ENCODE peak calls at places on chromosome 13, in ten cellular contexts. One of them, this sample, is unnamed. For H3K27me3 and H3K36me3, the result is how much of the 10 kb centered on the place peaks cover.

GRCh38 chr13:76792680-76793334 is 93.4 kb downstream of the KCTD12 start:
- DNase-seq in thoracic aorta: no peak
- DNase-seq in tibial artery: no peak
- DNase-seq in IMR-90: peak
- DNase-seq in HCT116: no peak
- DNase-seq in cardiac muscle cell: peak
- DNase-seq in pancreas: peak
- DNase-seq in tibial nerve: peak
- DNase-seq in osteoblast: peak
- DNase-seq in Peyer's patch: no peak
- DNase-seq in this sample: no peak

GRCh38 chr13:87087741-87088140 is 583.4 kb upstream of the SLITRK5 start:
- DNase-seq in thoracic aorta: no peak
- DNase-seq in tibial nerve: no peak
- DNase-seq in IMR-90: peak
- DNase-seq in pancreas: no peak
- DNase-seq in tibial artery: no peak
- DNase-seq in HCT116: no peak
- DNase-seq in Peyer's patch: no peak
- DNase-seq in cardiac muscle cell: peak
- DNase-seq in osteoblast: no peak
- DNase-seq in this sample: no peak

GRCh38 chr13:74290324-74290773 is 156.1 kb upstream of the KLF12 start:
- DNase-seq in IMR-90: peak
- DNase-seq in thoracic aorta: no peak
- DNase-seq in cardiac muscle cell: peak
- DNase-seq in osteoblast: peak
- DNase-seq in HCT116: peak
- DNase-seq in tibial artery: no peak
- DNase-seq in tibial nerve: no peak
- DNase-seq in Peyer's patch: no peak
- DNase-seq in pancreas: peak
- DNase-seq in this sample: peak

GRCh38 chr13:40508767-40509342 is 157.6 kb downstream of the FOXO1 start:
- DNase-seq in Peyer's patch: no peak
- DNase-seq in pancreas: no peak
- DNase-seq in tibial nerve: no peak
- DNase-seq in tibial artery: no peak
- DNase-seq in IMR-90: no peak
- DNase-seq in osteoblast: no peak
- DNase-seq in HCT116: no peak
- DNase-seq in cardiac muscle cell: no peak
- DNase-seq in thoracic aorta: no peak
- DNase-seq in this sample: no peak

GRCh38 chr13:23447927-23448326 is 14.4 kb upstream of the SACS start:
- DNase-seq in cardiac muscle cell: peak
- DNase-seq in thoracic aorta: no peak
- DNase-seq in Peyer's patch: no peak
- DNase-seq in pancreas: no peak
- DNase-seq in IMR-90: peak
- DNase-seq in tibial artery: no peak
- DNase-seq in osteoblast: no peak
- DNase-seq in tibial nerve: no peak
- DNase-seq in HCT116: no peak
- DNase-seq in this sample: no peak

GRCh38 chr13:33761744-33762143 is 56.2 kb upstream of the RFC3 start:
- DNase-seq in osteoblast: peak
- DNase-seq in Peyer's patch: no peak
- DNase-seq in tibial nerve: no peak
- DNase-seq in IMR-90: no peak
- DNase-seq in cardiac muscle cell: peak
- DNase-seq in pancreas: no peak
- DNase-seq in thoracic aorta: no peak
- DNase-seq in tibial artery: no peak
- DNase-seq in HCT116: peak
- DNase-seq in this sample: peak

GRCh38 chr13:45439000-45439399 is 20.8 kb upstream of the SLC25A30 start:
- DNase-seq in thoracic aorta: no peak
- DNase-seq in osteoblast: no peak
- DNase-seq in HCT116: no peak
- DNase-seq in Peyer's patch: no peak
- DNase-seq in tibial nerve: no peak
- DNase-seq in cardiac muscle cell: no peak
- DNase-seq in IMR-90: no peak
- DNase-seq in tibial artery: no peak
- DNase-seq in pancreas: no peak
- DNase-seq in this sample: no peak

GRCh38 chr13:102970542-102970941 is 95.7 kb downstream of the SLC10A2 start:
- DNase-seq in osteoblast: no peak
- DNase-seq in tibial artery: no peak
- DNase-seq in cardiac muscle cell: no peak
- DNase-seq in pancreas: no peak
- DNase-seq in Peyer's patch: no peak
- DNase-seq in tibial nerve: no peak
- DNase-seq in IMR-90: no peak
- DNase-seq in thoracic aorta: no peak
- DNase-seq in HCT116: no peak
- DNase-seq in this sample: no peak

DNA sequence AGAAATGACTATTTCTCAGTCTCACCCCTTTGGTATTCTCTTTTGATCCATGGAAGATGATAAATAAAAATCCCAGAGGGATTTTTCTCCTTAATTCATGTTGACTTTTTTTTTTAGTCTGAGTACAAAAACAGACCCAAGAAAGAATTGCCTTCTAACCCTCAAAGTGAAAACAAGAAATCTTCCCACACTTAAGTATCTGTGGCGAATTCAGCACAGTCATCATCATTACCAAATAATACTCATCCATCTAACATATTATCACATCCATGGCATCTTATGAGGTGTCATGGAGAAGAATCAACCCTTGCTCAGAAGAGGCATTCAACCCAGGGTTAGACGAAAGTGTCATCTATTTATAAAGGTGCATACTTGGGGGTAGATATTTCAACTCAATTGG is 102.0 kb downstream of the FLT1 start:
- DNase-seq in Peyer's patch: no peak
- DNase-seq in HCT116: no peak
- DNase-seq in IMR-90: no peak
- DNase-seq in cardiac muscle cell: no peak
- DNase-seq in thoracic aorta: no peak
- DNase-seq in tibial nerve: no peak
- DNase-seq in osteoblast: no peak
- DNase-seq in tibial artery: no peak
- DNase-seq in pancreas: no peak
- DNase-seq in this sample: no peak
- H3K27me3 ChIP-seq in Peyer's patch: under half
- H3K27me3 ChIP-seq in HCT116: under half
- H3K27me3 ChIP-seq in IMR-90: under half
- H3K27me3 ChIP-seq in cardiac muscle cell: under half
- H3K27me3 ChIP-seq in thoracic aorta: under half
- H3K27me3 ChIP-seq in tibial nerve: under half
- H3K27me3 ChIP-seq in osteoblast: under half
- H3K27me3 ChIP-seq in tibial artery: under half
- H3K27me3 ChIP-seq in pancreas: under half
- H3K27me3 ChIP-seq in this sample: under half

GRCh38 chr13:98656223-98656622 is 79.3 kb upstream of the STK24 start:
- DNase-seq in thoracic aorta: no peak
- DNase-seq in pancreas: no peak
- DNase-seq in osteoblast: no peak
- DNase-seq in HCT116: no peak
- DNase-seq in Peyer's patch: no peak
- DNase-seq in cardiac muscle cell: no peak
- DNase-seq in IMR-90: no peak
- DNase-seq in tibial artery: no peak
- DNase-seq in tibial nerve: no peak
- DNase-seq in this sample: no peak

GRCh38 chr13:98658131-98658530 is 81.2 kb upstream of the STK24 start:
- DNase-seq in HCT116: no peak
- DNase-seq in tibial nerve: no peak
- DNase-seq in pancreas: no peak
- DNase-seq in osteoblast: no peak
- DNase-seq in tibial artery: no peak
- DNase-seq in cardiac muscle cell: peak
- DNase-seq in IMR-90: no peak
- DNase-seq in Peyer's patch: no peak
- DNase-seq in thoracic aorta: no peak
- DNase-seq in this sample: no peak

GRCh38 chr13:98653471-98653985 is 76.6 kb upstream of the STK24 start:
- DNase-seq in IMR-90: peak
- DNase-seq in osteoblast: peak
- DNase-seq in tibial nerve: peak
- DNase-seq in HCT116: peak
- DNase-seq in tibial artery: peak
- DNase-seq in cardiac muscle cell: peak
- DNase-seq in thoracic aorta: peak
- DNase-seq in Peyer's patch: peak
- DNase-seq in pancreas: peak
- DNase-seq in this sample: peak

GRCh38 chr13:98652721-98653470 is 76.0 kb upstream of the STK24 start:
- DNase-seq in cardiac muscle cell: no peak
- DNase-seq in Peyer's patch: no peak
- DNase-seq in pancreas: no peak
- DNase-seq in tibial artery: no peak
- DNase-seq in thoracic aorta: no peak
- DNase-seq in HCT116: no peak
- DNase-seq in osteoblast: no peak
- DNase-seq in tibial nerve: no peak
- DNase-seq in IMR-90: no peak
- DNase-seq in this sample: no peak

DNA sequence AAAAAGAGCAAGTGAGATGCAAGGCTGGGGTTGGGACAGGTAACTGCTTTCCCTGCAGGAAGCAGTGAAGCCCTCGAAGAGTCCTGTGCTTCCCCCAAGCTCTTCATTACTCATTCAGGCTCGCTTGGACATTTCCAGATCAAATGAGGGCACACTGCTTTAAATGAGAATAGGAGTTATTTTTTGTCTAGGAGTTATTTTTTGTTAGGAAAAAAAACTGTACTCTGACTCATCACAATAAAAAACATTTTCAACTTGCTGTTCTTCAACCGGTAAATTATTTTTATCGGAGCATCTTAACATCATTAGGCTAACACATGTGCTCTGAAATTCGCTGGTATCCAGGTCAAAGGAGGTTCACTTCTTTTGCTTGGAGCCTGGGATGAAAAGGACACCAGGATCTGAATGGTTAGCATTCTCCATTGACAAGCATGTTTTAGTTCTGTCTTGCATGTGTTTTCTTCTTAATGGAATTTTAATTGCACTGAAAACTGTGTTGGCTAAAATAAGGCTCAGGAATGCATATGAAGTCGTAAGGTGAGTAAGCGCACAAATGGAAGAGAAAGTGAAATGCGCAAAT is 80.7 kb upstream of the STK24 start:
- DNase-seq in thoracic aorta: no peak
- DNase-seq in tibial nerve: no peak
- DNase-seq in IMR-90: no peak
- DNase-seq in Peyer's patch: no peak
- DNase-seq in tibial artery: no peak
- DNase-seq in HCT116: no peak
- DNase-seq in cardiac muscle cell: no peak
- DNase-seq in pancreas: no peak
- DNase-seq in osteoblast: no peak
- DNase-seq in this sample: no peak
- H3K4me3 ChIP-seq in thoracic aorta: no peak
- H3K4me3 ChIP-seq in tibial nerve: no peak
- H3K4me3 ChIP-seq in IMR-90: no peak
- H3K4me3 ChIP-seq in Peyer's patch: no peak
- H3K4me3 ChIP-seq in tibial artery: no peak
- H3K4me3 ChIP-seq in HCT116: no peak
- H3K4me3 ChIP-seq in cardiac muscle cell: no peak
- H3K4me3 ChIP-seq in pancreas: no peak
- H3K4me3 ChIP-seq in osteoblast: peak
- H3K4me3 ChIP-seq in this sample: no peak

DNA sequence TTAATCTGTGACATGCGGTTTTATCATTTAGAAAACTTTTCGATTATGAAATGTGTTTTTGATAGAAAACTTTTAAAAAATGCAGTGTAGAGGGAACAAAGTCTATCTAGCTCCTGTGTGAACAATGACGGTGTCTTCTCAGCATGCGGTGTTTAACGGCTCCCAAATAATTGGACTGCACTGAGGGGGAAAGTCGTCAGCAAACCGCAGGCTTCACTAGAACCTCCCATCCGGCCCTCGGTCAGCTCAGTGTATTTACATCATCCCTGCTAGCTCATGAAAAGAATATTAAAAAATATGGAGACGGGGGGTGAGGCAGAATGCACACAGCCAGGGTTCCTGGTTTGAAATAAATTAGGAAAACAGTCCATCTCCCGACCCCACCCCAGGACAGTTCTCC is 674 bp upstream of the ADPRHL1 start:
- DNase-seq in osteoblast: no peak
- DNase-seq in tibial artery: no peak
- DNase-seq in HCT116: no peak
- DNase-seq in IMR-90: no peak
- DNase-seq in tibial nerve: no peak
- DNase-seq in pancreas: no peak
- DNase-seq in Peyer's patch: no peak
- DNase-seq in cardiac muscle cell: peak
- DNase-seq in thoracic aorta: no peak
- DNase-seq in this sample: peak
- H3K36me3 ChIP-seq in osteoblast: under half
- H3K36me3 ChIP-seq in tibial artery: half or more
- H3K36me3 ChIP-seq in HCT116: under half
- H3K36me3 ChIP-seq in IMR-90: under half
- H3K36me3 ChIP-seq in tibial nerve: under half
- H3K36me3 ChIP-seq in pancreas: under half
- H3K36me3 ChIP-seq in Peyer's patch: under half
- H3K36me3 ChIP-seq in cardiac muscle cell: under half
- H3K36me3 ChIP-seq in thoracic aorta: under half
- H3K36me3 ChIP-seq in this sample: under half

GRCh38 chr13:27005556-27005955 is 166.1 kb downstream of the USP12 start:
- DNase-seq in Peyer's patch: no peak
- DNase-seq in cardiac muscle cell: peak
- DNase-seq in HCT116: no peak
- DNase-seq in IMR-90: no peak
- DNase-seq in thoracic aorta: no peak
- DNase-seq in tibial nerve: no peak
- DNase-seq in tibial artery: no peak
- DNase-seq in osteoblast: no peak
- DNase-seq in pancreas: peak
- DNase-seq in this sample: no peak

GRCh38 chr13:27005976-27006518 is 165.6 kb downstream of the USP12 start:
- DNase-seq in thoracic aorta: no peak
- DNase-seq in HCT116: no peak
- DNase-seq in IMR-90: no peak
- DNase-seq in Peyer's patch: no peak
- DNase-seq in tibial artery: no peak
- DNase-seq in pancreas: peak
- DNase-seq in cardiac muscle cell: no peak
- DNase-seq in osteoblast: no peak
- DNase-seq in tibial nerve: no peak
- DNase-seq in this sample: peak

GRCh38 chr13:27004866-27005265 is 166.7 kb downstream of the USP12 start:
- DNase-seq in tibial nerve: no peak
- DNase-seq in pancreas: peak
- DNase-seq in thoracic aorta: no peak
- DNase-seq in tibial artery: no peak
- DNase-seq in osteoblast: no peak
- DNase-seq in Peyer's patch: no peak
- DNase-seq in IMR-90: no peak
- DNase-seq in HCT116: no peak
- DNase-seq in cardiac muscle cell: no peak
- DNase-seq in this sample: peak

GRCh38 chr13:27007166-27007565 is 164.4 kb downstream of the USP12 start:
- DNase-seq in pancreas: peak
- DNase-seq in osteoblast: no peak
- DNase-seq in thoracic aorta: no peak
- DNase-seq in tibial artery: no peak
- DNase-seq in IMR-90: no peak
- DNase-seq in HCT116: no peak
- DNase-seq in Peyer's patch: no peak
- DNase-seq in cardiac muscle cell: no peak
- DNase-seq in tibial nerve: no peak
- DNase-seq in this sample: no peak

GRCh38 chr13:27006519-27007161 is 165.0 kb downstream of the USP12 start:
- DNase-seq in osteoblast: peak
- DNase-seq in tibial artery: no peak
- DNase-seq in tibial nerve: no peak
- DNase-seq in cardiac muscle cell: peak
- DNase-seq in Peyer's patch: peak
- DNase-seq in pancreas: peak
- DNase-seq in IMR-90: peak
- DNase-seq in thoracic aorta: no peak
- DNase-seq in HCT116: peak
- DNase-seq in this sample: peak
- H3K27me3 ChIP-seq in osteoblast: under half
- H3K27me3 ChIP-seq in tibial artery: under half
- H3K27me3 ChIP-seq in tibial nerve: under half
- H3K27me3 ChIP-seq in cardiac muscle cell: under half
- H3K27me3 ChIP-seq in Peyer's patch: under half
- H3K27me3 ChIP-seq in pancreas: under half
- H3K27me3 ChIP-seq in IMR-90: under half
- H3K27me3 ChIP-seq in thoracic aorta: under half
- H3K27me3 ChIP-seq in HCT116: under half
- H3K27me3 ChIP-seq in this sample: under half

This sample was measured in H7.